ENCODE peak calls at places on chromosomes 4 and X, in five cellular contexts. Z is amygdala, P is astrocyte, H is NCI-H2081, S is adipocyte. Q is an unnamed sample.

GRCh38 chr4:156946508-156947197 is 24.9 kb downstream of the PDGFC start:
- DNase-seq in Z (no peak), P (peak), H (no peak), S (peak), Q (no peak)

GRCh38 chr4:40211224-40212185 is 14.7 kb downstream of the RHOH start:
- DNase-seq in Z (no peak), P (no peak), H (no peak), S (peak), Q (no peak)

GRCh38 chr4:16437836-16438235 is 211.6 kb upstream of the TAPT1 start:
- DNase-seq in Z (no peak), P (peak), H (no peak), S (peak), Q (no peak)

GRCh38 chrX:17703201-17703600 is 34.1 kb upstream of the SCML1 start:
- DNase-seq in Z (no peak), P (no peak), H (no peak), S (no peak), Q (no peak)

GRCh38 chr4:38105475-38105874 is 145.3 kb downstream of the PTTG2 start:
- DNase-seq in Z (no peak), P (no peak), H (peak), S (no peak), Q (peak)

GRCh38 chr4:179307297-179308136 is 1865.3 kb upstream of the AGA start:
- DNase-seq in Z (no peak), P (peak), H (peak), S (peak), Q (peak)

GRCh38 chr4:36502350-36502749 is 220.9 kb downstream of the DTHD1 start:
- DNase-seq in Z (no peak), P (no peak), H (no peak), S (no peak), Q (no peak)

GRCh38 chr4:182454440-182455013 is 211.3 kb downstream of the TENM3 start:
- DNase-seq in Z (no peak), P (no peak), H (no peak), S (peak), Q (no peak)

GRCh38 chr4:171181090-171181489 is 632.1 kb upstream of the GALNTL6 start:
- DNase-seq in Z (no peak), P (no peak), H (no peak), S (no peak), Q (no peak)

GRCh38 chr4:94536049-94536448 is 84.3 kb downstream of the PDLIM5 start:
- DNase-seq in Z (no peak), P (no peak), H (no peak), S (no peak), Q (no peak)

GRCh38 chrX:10199212-10199611 is 42.4 kb downstream of the CLCN4 start:
- DNase-seq in Z (no peak), P (peak), H (no peak), S (no peak), Q (no peak)

GRCh38 chrX:15946783-15947550 is 92.4 kb upstream of the AP1S2 start:
- DNase-seq in Z (no peak), P (peak), H (no peak), S (peak), Q (no peak)

GRCh38 chr4:154491341-154491679 is 289 bp downstream of the DCHS2 start:
- DNase-seq in Z (no peak), P (peak), H (peak), S (peak), Q (no peak)

GRCh38 chr4:174423257-174423944 is 98.9 kb downstream of the HPGD start:
- DNase-seq in Z (no peak), P (peak), H (peak), S (peak), Q (no peak)

GRCh38 chrX:146278381-146278780 is 460.8 kb downstream of the SLITRK2 start:
- DNase-seq in Z (no peak), P (no peak), H (no peak), S (no peak), Q (no peak)

GRCh38 chr4:168507178-168507577 is 10.3 kb downstream of the PALLD start:
- DNase-seq in Z (no peak), P (no peak), H (no peak), S (no peak), Q (no peak)

GRCh38 chr4:86453044-86453501 is 93.2 kb upstream of the MAPK10 start:
- DNase-seq in Z (no peak), P (peak), H (peak), S (peak), Q (peak)

GRCh38 chr4:61882381-61882780 is 682.3 kb downstream of the ADGRL3 start:
- DNase-seq in Z (no peak), P (no peak), H (no peak), S (no peak), Q (no peak)

GRCh38 chr4:67736262-67736661 is 17.9 kb downstream of the GNRHR start:
- DNase-seq in Z (no peak), P (no peak), H (no peak), S (peak), Q (no peak)

GRCh38 chrX:44012484-44013096 is 39.4 kb upstream of the NDP start:
- DNase-seq in Z (no peak), P (peak), H (no peak), S (peak), Q (no peak)

GRCh38 chr4:182604953-182605352 is 312.2 kb downstream of the DCTD start:
- DNase-seq in Z (no peak), P (peak), H (no peak), S (no peak), Q (no peak)

GRCh38 chrX:119736206-119736764 is 22.1 kb upstream of the SOWAHD start:
- DNase-seq in Z (no peak), P (no peak), H (no peak), S (no peak), Q (no peak)

GRCh38 chrX:15804563-15804962 is 14.3 kb downstream of the ZRSR2 start:
- DNase-seq in Z (no peak), P (no peak), H (no peak), S (no peak), Q (no peak)